ENCODE peak calls at places on chromosomes 16 and 17, in seven cellular contexts. I is GM23338, U is GM23248, E is H1, T is HepG2, D is fibroblast of lung, M is HCT116. A is an unnamed sample.

GRCh38 chr17:14604920-14605599 is 304.2 kb downstream of the HS3ST3B1 start:
- DNase-seq in U (no peak), D (no peak), T (no peak), M (no peak), I (no peak), E (no peak), A (no peak)

GRCh38 chr17:19645608-19646250 is 2.8 kb upstream of the ALDH3A2 start:
- DNase-seq in U (peak; percentile 28), I (peak; percentile 81), T (peak; percentile 29), E (no peak), M (no peak), D (peak; percentile 33), A (peak; percentile 19)

GRCh38 chr16:79997257-79997656 is 396.7 kb upstream of the MAF start:
- DNase-seq in E (no peak), D (peak; percentile 15), U (peak; percentile 52), I (peak; percentile 60), M (no peak), T (peak; percentile 19), A (no peak)

GRCh38 chr16:6018848-6019489 is 921.4 kb upstream of the EEF2KMT start:
- DNase-seq in M (no peak), U (no peak), I (peak; percentile 42), T (no peak), D (peak; percentile 6), E (no peak), A (no peak)

GRCh38 chr16:11342021-11342855 is 3.0 kb upstream of the RMI2 start:
- DNase-seq in T (no peak), U (no peak), M (no peak), D (no peak), E (no peak), I (no peak), A (no peak)

GRCh38 chr17:63550816-63551639 is 751 bp downstream of the DCAF7 start:
- DNase-seq in U (peak; percentile 71), D (peak; percentile 58), I (peak; percentile 56), E (no peak), M (no peak), T (peak; percentile 66), A (peak; percentile 47)

GRCh38 chr16:4498546-4499195 is 22.5 kb downstream of the HMOX2 start:
- DNase-seq in E (no peak), U (no peak), I (no peak), M (no peak), T (no peak), D (no peak), A (no peak)

GRCh38 chr16:83137894-83138293 is 511.1 kb downstream of the CDH13 start:
- DNase-seq in D (no peak), M (no peak), T (no peak), U (peak; percentile 35), I (no peak), E (no peak), A (no peak)

GRCh38 chr16:20879175-20880053 is 20.7 kb downstream of the DCUN1D3 start:
- DNase-seq in M (no peak), U (peak; percentile 58), E (no peak), D (peak; percentile 80), I (no peak), T (peak; percentile 57), A (peak; percentile 76)

GRCh38 chr17:72305472-72305871 is 184.7 kb downstream of the SOX9 start:
- DNase-seq in U (peak; percentile 20), E (no peak), M (no peak), T (no peak), I (no peak), D (no peak), A (no peak)

GRCh38 chr16:86575754-86576557 is 2.4 kb upstream of the FOXL1 start:
- DNase-seq in I (peak; percentile 98), U (peak; percentile 98), T (peak; percentile 63), E (no peak), D (peak; percentile 97), M (peak; percentile 97), A (peak; percentile 94)

GRCh38 chr16:89660146-89660545 is 2.5 kb downstream of the SPATA33 start:
- DNase-seq in T (no peak), E (no peak), M (no peak), D (no peak), I (no peak), U (no peak), A (no peak)

GRCh38 chr16:14284930-14285541 is 213.9 kb downstream of the MRTFB start:
- DNase-seq in M (peak; percentile 63), E (no peak), U (peak; percentile 86), I (peak; percentile 73), T (peak; percentile 65), D (no peak), A (peak; percentile 39)

GRCh38 chr16:24850289-24850931 is 4.6 kb downstream of the SLC5A11 start:
- DNase-seq in E (no peak), D (peak; percentile 78), I (no peak), M (no peak), U (peak; percentile 69), T (no peak), A (peak; percentile 73)

GRCh38 chr17:41785876-41786226 is 660 bp downstream of the JUP start:
- DNase-seq in D (peak; percentile 22), I (peak; percentile 79), E (no peak), T (no peak), U (peak; percentile 34), M (no peak), A (no peak)

GRCh38 chr17:223723-224471 is 42.4 kb upstream of the DOC2B start:
- DNase-seq in M (no peak), E (no peak), T (no peak), D (no peak), U (no peak), I (no peak), A (no peak)

GRCh38 chr17:82492647-82493516 is 26.6 kb upstream of the FOXK2 start:
- DNase-seq in E (no peak), T (no peak), M (no peak), I (no peak), D (peak; percentile 77), U (peak; percentile 90), A (peak; percentile 71)

GRCh38 chr16:63612462-63613227 is 1509.2 kb downstream of the CDH11 start:
- DNase-seq in E (no peak), U (no peak), I (peak; percentile 18), M (no peak), D (no peak), T (no peak), A (no peak)

GRCh38 chr17:4509923-4510614 is 11.4 kb downstream of the SPNS2 start:
- DNase-seq in M (no peak), T (no peak), I (no peak), D (no peak), U (no peak), E (no peak), A (no peak)

DNA sequence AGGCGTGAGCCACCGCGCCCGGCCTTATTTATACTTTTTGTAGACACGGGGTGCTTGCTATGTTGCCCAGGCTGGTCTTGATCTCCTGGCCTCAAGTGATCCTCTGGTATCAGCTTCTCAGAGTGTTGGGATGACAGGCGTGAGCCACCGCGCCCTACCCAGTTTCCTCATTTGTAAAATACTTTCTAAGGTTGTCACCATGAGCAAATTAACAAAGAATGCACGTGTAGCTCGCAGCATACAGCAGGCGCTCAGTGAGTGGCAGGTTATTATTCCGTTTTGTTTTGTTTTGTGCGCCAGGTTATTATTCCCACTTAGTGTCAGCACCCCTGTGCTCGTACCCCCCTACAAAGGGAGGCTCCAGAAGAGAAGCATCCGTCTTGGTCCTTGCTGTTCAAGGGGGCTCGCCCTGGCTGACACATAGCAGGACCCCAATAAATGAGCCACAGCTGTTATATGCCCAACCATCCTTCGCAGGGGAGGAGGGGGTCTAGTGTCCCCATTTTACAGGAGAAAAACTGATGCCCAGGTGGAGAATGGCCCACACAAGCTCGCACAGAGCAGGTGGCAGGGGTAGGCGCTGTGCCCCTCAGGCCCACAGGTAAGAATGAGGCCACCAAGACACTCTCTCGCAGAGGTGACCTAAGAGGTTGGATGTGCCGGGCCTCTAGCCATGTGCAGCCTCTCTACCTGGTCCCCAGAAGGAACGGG is 686 bp upstream of the MIEF2 start:
- DNase-seq in M (peak; percentile 56), I (no peak), E (no peak), T (peak; percentile 34), D (peak; percentile 60), U (peak; percentile 40), A (peak; percentile 36)
- H3K27ac ChIP-seq in M (peak overlapping the region; percentile 94), I (peak overlapping the region; percentile 13), E (no peak overlapping the region), T (peak overlapping the region; percentile 83), D (peak overlapping the region; percentile 54), U (no peak overlapping the region), A (peak overlapping the region; percentile 46)

DNA sequence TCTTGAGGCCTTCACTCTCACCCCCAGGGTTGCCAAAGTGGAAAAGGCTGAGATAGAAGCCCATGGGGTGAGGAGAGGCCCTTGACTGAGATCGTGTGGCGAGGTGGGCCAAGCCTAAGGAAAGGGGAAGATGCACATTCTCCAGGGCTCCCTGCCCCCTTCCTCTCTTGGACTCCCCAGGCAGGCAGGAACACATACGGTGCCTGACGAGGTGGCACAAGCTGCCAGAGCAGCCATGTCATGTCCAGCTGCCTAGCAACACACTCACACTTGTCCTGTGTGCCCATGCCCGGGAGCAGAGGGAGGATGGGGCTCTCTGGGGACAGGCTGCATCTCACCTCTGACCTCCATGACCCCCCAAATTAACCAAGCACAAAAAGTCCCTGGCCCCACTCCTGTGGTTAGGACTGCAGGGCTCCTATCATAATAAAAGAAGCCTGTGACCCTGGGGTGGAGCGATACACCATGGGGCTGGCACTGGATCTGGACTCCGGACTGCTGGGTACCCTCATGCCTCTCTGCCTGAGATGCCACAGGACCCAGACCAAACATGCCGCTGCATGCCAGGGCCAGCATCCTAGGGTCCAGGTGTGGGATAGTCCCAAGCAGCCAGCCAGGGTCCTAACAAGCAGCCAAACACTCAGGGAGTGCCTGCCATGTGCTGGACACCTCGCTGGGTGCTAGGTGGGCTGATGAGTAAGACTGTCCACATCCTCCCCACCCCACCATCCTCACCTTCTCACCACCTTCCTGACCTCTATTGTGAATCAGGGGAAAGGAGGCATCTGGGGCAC is 2.6 kb downstream of the GIT1 start:
- DNase-seq in D (no peak), I (no peak), U (no peak), T (no peak), E (no peak), M (no peak), A (no peak)
- H3K4me3 ChIP-seq in D (no peak overlapping the region), I (no peak overlapping the region), U (no peak overlapping the region), T (no peak overlapping the region), E (no peak overlapping the region), M (no peak overlapping the region), A (no peak overlapping the region)

DNA sequence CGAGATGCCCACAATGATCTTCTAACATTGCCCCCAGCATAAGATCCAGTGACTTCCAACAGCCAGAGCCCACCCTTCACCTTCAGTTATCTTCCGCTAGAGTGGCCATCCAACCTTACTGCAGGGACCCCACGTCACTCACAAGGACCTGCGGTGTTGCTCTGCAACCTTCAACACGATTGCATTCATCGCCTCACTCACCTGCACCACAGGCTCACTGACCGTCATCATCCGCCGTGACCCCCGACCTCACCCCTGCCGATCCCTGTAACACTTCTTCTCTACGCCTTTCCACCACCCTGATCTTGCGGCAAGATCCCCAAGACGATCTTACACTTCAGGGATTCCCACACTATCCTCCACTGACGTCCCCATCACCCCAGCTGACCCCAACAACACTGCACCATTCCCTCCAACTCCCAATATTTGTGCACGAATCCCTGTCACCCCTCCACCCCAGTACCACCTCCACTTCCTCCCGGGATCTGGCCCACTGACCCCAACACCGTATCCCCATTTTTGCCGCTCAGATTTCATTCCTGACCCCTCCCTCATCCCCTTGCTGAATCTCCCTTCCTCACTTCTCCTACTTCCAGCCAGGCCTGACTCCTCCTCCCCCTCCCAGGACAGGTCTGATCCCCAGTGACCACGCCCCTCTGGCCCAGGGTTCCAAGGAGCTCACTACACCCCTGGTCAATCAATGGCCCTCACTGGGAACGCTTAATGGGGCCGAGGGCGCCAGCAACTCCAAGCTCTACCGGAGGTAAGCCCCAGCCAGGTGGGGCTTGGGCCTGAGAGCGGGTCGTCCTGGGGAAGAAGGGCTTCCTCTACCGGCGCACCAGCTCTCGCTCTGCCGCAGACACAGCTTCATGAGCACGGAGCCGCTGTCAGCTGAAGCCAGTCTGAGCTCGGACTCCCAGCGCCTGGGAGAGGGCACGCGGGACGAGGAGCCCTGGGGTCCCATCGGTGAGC is 7.6 kb downstream of the RUNDC3A start:
- DNase-seq in U (no peak), M (no peak), T (no peak), I (peak; percentile 98), E (no peak), D (no peak), A (no peak)
- TF ChIP-seq EZH2 in U (peak; percentile 65), M (no peak), T (peak; percentile 73), I (no peak), E (peak; percentile 3), D (peak; percentile 95), A (peak; percentile 21)

GRCh38 chr17:2711608-2712299 is at the start of gene CLUH:
- DNase-seq in M (peak; percentile 94), E (no peak), I (peak; percentile 79), U (peak; percentile 99), T (peak; percentile 67), D (peak; percentile 97), A (peak; percentile 92)
- H3K27ac ChIP-seq in M (peak within 1 kb of the TSS; percentile 65), E (no peak within 1 kb of the TSS), I (no peak within 1 kb of the TSS), U (peak within 1 kb of the TSS; percentile 37), T (peak within 1 kb of the TSS; percentile 87), D (peak within 1 kb of the TSS; percentile 67), A (peak within 1 kb of the TSS; percentile 42)